ENCODE peak calls at places on chromosomes 12 and 14, in seven cellular contexts. L is GM12878, V is A549, C is HCT116, X is K562, S is H1, G is HepG2. D is an unnamed sample.

GRCh38 chr12:57821474-57822214 is 3.1 kb upstream of the AVIL start:
- DNase-seq in L (no peak), V (no peak), C (no peak), X (no peak), S (no peak), G (no peak), D (no peak)

GRCh38 chr14:101196795-101197590 is 293.5 kb upstream of the RTL1 start:
- DNase-seq in L (no peak), V (no peak), C (no peak), X (peak), S (peak), G (no peak), D (no peak)

GRCh38 chr14:93054876-93055275 is 60.8 kb downstream of the ITPK1 start:
- DNase-seq in L (no peak), V (no peak), C (no peak), X (no peak), S (no peak), G (no peak), D (no peak)

GRCh38 chr14:73909681-73910080 is 23.0 kb downstream of the ZNF410 start:
- DNase-seq in L (no peak), V (no peak), C (no peak), X (no peak), S (no peak), G (no peak), D (peak)

GRCh38 chr12:71009414-71010142 is 89.0 kb upstream of the PTPRR start:
- DNase-seq in L (no peak), V (no peak), C (no peak), X (no peak), S (no peak), G (no peak), D (no peak)

GRCh38 chr14:101191086-101191881 is 287.8 kb upstream of the RTL1 start:
- DNase-seq in L (no peak), V (no peak), C (no peak), X (no peak), S (peak), G (no peak), D (no peak)

GRCh38 chr12:8028267-8028666 is 4.2 kb upstream of the FOXJ2 start:
- DNase-seq in L (no peak), V (no peak), C (no peak), X (no peak), S (no peak), G (no peak), D (no peak)

GRCh38 chr12:52119398-52120254 is 40.1 kb downstream of the SMIM41 start:
- DNase-seq in L (no peak), V (peak), C (peak), X (peak), S (peak), G (peak), D (no peak)

GRCh38 chr12:67447180-67447579 is 178.0 kb downstream of the CAND1 start:
- DNase-seq in L (no peak), V (no peak), C (no peak), X (no peak), S (no peak), G (no peak), D (no peak)

GRCh38 chr14:90487031-90487430 is 90.2 kb downstream of the CALM1 start:
- DNase-seq in L (no peak), V (no peak), C (no peak), X (no peak), S (peak), G (no peak), D (no peak)

GRCh38 chr14:103558071-103558882 is 4.2 kb downstream of the BAG5 start:
- DNase-seq in L (no peak), V (no peak), C (no peak), X (no peak), S (no peak), G (no peak), D (peak)

GRCh38 chr14:102795060-102795925 is 18.0 kb downstream of the TRAF3 start:
- DNase-seq in L (no peak), V (peak), C (no peak), X (peak), S (no peak), G (peak), D (peak)

GRCh38 chr14:68535404-68536024 is 257.4 kb downstream of the ZFP36L1 start:
- DNase-seq in L (no peak), V (peak), C (peak), X (no peak), S (no peak), G (no peak), D (peak)

GRCh38 chr14:61588419-61588901 is 106.9 kb upstream of the HIF1A start:
- DNase-seq in L (no peak), V (no peak), C (no peak), X (no peak), S (no peak), G (no peak), D (peak)

GRCh38 chr14:54572316-54572715 is 5.4 kb downstream of the SAMD4A start:
- DNase-seq in L (no peak), V (peak), C (no peak), X (no peak), S (no peak), G (peak), D (no peak)

GRCh38 chr12:115730975-115731541 is 546.4 kb downstream of the MED13L start:
- DNase-seq in L (no peak), V (no peak), C (no peak), X (no peak), S (no peak), G (no peak), D (no peak)

GRCh38 chr14:92780444-92780843 is 13.7 kb upstream of the GOLGA5 start:
- DNase-seq in L (no peak), V (peak), C (no peak), X (no peak), S (no peak), G (no peak), D (peak)

GRCh38 chr14:52918486-52918885 is 32.4 kb downstream of the FERMT2 start:
- DNase-seq in L (peak), V (peak), C (no peak), X (no peak), S (no peak), G (no peak), D (peak)

GRCh38 chr14:100534528-100535286 is 52.5 kb downstream of the BEGAIN start:
- DNase-seq in L (no peak), V (no peak), C (no peak), X (no peak), S (no peak), G (no peak), D (no peak)

GRCh38 chr12:98709022-98709421 is 63.9 kb downstream of the APAF1 start:
- DNase-seq in L (no peak), V (no peak), C (no peak), X (no peak), S (no peak), G (no peak), D (no peak)

GRCh38 chr12:76688627-76689026 is 75.3 kb upstream of the ZDHHC17 start:
- DNase-seq in L (no peak), V (peak), C (no peak), X (peak), S (no peak), G (no peak), D (no peak)

GRCh38 chr12:50257226-50258166 is 25.8 kb downstream of the LIMA1 start:
- DNase-seq in L (no peak), V (peak), C (no peak), X (no peak), S (no peak), G (no peak), D (peak)

GRCh38 chr12:5170894-5171293 is 127.2 kb downstream of the KCNA5 start:
- DNase-seq in L (no peak), V (no peak), C (no peak), X (no peak), S (no peak), G (no peak), D (peak)

GRCh38 chr14:69049675-69050074 is 70.6 kb upstream of the ACTN1 start:
- DNase-seq in L (no peak), V (no peak), C (no peak), X (no peak), S (no peak), G (peak), D (peak)

GRCh38 chr12:54173066-54173726 is 15.6 kb downstream of the SMUG1 start:
- DNase-seq in L (no peak), V (no peak), C (no peak), X (no peak), S (peak), G (no peak), D (no peak)

GRCh38 chr14:52338282-52338681 is 24.2 kb downstream of the PTGER2 start:
- DNase-seq in L (no peak), V (peak), C (no peak), X (no peak), S (no peak), G (peak), D (peak)

GRCh38 chr12:46357438-46358324 is 14.9 kb downstream of the SLC38A2 start:
- DNase-seq in L (no peak), V (peak), C (peak), X (no peak), S (no peak), G (peak), D (peak)
- TF ChIP-seq CEBPB in L (no peak), V (no peak), C (peak), X (no peak), S (no peak), G (peak), D (peak)

GRCh38 chr14:80164991-80165390 is 46.3 kb downstream of the DIO2 start:
- DNase-seq in L (no peak), V (no peak), C (no peak), X (no peak), S (no peak), G (no peak), D (peak)
- TF ChIP-seq CEBPB in L (no peak), V (no peak), C (no peak), X (no peak), S (no peak), G (no peak), D (no peak)

GRCh38 chr14:59900536-59900935 is 19.4 kb upstream of the LRRC9 start:
- DNase-seq in L (no peak), V (no peak), C (no peak), X (no peak), S (no peak), G (no peak), D (no peak)
- TF ChIP-seq CEBPB in L (no peak), V (no peak), C (no peak), X (no peak), S (no peak), G (no peak), D (no peak)

GRCh38 chr12:124395986-124396385 is 101.1 kb downstream of the RFLNA start:
- DNase-seq in L (no peak), V (peak), C (no peak), X (no peak), S (no peak), G (no peak), D (no peak)
- TF ChIP-seq CEBPB in L (no peak), V (no peak), C (no peak), X (no peak), S (no peak), G (no peak), D (no peak)

GRCh38 chr14:23548351-23549318 is 2.9 kb downstream of the ZFHX2 start:
- DNase-seq in L (no peak), V (no peak), C (no peak), X (peak), S (no peak), G (no peak), D (peak)
- TF ChIP-seq CEBPB in L (no peak), V (no peak), C (no peak), X (no peak), S (no peak), G (no peak), D (no peak)

GRCh38 chr14:104968541-104969401 is 9.4 kb downstream of the AHNAK2 start:
- DNase-seq in L (no peak), V (peak), C (no peak), X (no peak), S (no peak), G (no peak), D (no peak)

GRCh38 chr14:104966261-104967143 is 11.7 kb downstream of the AHNAK2 start:
- DNase-seq in L (no peak), V (no peak), C (no peak), X (no peak), S (no peak), G (no peak), D (no peak)

GRCh38 chr14:104967414-104968152 is 10.6 kb downstream of the AHNAK2 start:
- DNase-seq in L (no peak), V (peak), C (no peak), X (no peak), S (peak), G (no peak), D (no peak)

GRCh38 chr14:104967144-104967413 is 11.1 kb downstream of the AHNAK2 start:
- DNase-seq in L (no peak), V (no peak), C (no peak), X (no peak), S (no peak), G (no peak), D (no peak)

DNA sequence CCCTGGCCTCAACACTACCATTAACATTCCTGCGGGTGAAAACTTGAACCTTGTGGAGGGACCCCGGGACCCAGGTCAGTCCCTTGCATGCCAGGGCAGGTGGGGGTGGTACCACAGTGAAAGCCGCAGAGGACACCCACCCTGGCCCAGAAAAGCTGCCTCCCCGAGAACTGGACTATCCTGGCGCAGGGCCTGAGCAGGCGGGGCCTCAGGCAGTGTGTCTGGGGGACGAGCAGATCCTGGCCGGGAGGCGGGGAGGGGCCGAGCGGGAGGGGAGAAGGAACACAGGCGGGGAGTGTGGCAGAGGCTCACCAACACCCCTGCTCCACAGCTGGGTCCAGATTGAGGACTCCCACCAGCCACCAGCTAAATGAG is 10.0 kb downstream of the AHNAK2 start:
- DNase-seq in L (no peak), V (peak), C (no peak), X (no peak), S (peak), G (no peak), D (peak)
- TF ChIP-seq CEBPB in L (no peak), V (no peak), C (no peak), X (no peak), S (no peak), G (no peak), D (no peak)

GRCh38 chr12:34295366-34296142 is 273.3 kb downstream of the ALG10 start:
- DNase-seq in L (no peak), V (no peak), C (no peak), X (no peak), S (no peak), G (no peak), D (no peak)

GRCh38 chr12:34297126-34297789 is 275.0 kb downstream of the ALG10 start:
- DNase-seq in L (no peak), V (no peak), C (no peak), X (no peak), S (no peak), G (no peak), D (no peak)

GRCh38 chr12:34297790-34298164 is 275.5 kb downstream of the ALG10 start:
- DNase-seq in L (no peak), V (no peak), C (no peak), X (no peak), S (no peak), G (no peak), D (no peak)

GRCh38 chr12:34294671-34295365 is 272.5 kb downstream of the ALG10 start:
- DNase-seq in L (no peak), V (no peak), C (no peak), X (no peak), S (no peak), G (no peak), D (no peak)

DNA sequence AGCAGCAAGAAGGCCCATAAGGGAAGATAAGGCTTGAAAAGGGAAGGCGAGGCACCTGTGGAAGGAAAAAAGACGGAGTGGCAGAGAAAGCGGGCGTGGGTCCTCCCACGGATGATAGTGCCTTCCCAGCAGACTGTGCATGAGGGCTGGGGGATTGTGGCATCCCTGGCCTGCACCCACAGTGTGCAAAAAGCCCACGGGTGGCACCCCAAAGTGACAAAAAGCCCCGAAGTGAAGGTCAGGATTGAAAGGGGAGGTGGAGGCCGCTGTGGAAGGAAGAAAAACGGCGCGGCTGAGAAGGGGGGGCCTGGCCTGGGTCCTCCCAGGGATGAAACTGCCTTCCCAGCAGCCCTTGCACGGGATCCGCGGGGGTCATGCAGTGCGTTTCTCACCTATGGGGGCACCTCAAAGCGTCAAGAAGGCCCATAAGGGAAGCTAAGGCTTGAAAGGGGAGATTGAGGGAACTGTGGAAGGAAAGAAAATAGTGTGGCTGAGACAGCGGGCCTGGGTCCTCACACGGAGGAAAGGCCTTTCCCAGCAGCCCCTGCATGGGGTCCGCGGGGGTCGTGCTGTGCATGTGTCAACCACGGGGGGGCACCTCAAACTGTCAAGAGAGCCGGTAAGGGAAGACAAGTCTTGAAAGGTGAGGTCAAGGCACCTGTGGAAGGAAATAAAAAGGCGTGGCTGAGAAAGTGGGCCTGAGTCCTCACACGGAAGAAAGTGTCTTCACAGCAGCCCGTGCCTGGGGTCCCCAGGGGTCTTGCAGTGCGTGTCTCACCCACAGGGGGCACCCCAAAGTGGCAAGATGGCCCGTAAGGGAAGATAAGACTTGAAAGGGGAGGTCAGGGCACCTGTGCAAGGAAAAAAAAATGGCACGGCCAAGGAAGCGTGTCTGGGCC is 274.1 kb downstream of the ALG10 start:
- DNase-seq in L (no peak), V (no peak), C (no peak), X (no peak), S (no peak), G (no peak), D (no peak)
- TF ChIP-seq CEBPB in L (no peak), V (no peak), C (no peak), X (no peak), S (no peak), G (no peak), D (no peak)

GRCh38 chr12:4133636-4134433 is 139.7 kb upstream of the CCND2 start:
- DNase-seq in L (no peak), V (no peak), C (no peak), X (no peak), S (peak), G (no peak), D (no peak)
- TF ChIP-seq CEBPB in L (no peak), V (no peak), C (no peak), X (no peak), S (no peak), G (no peak), D (no peak)